ENCODE peak calls at places on chromosomes 16 and 17, in seven cellular contexts. One of them, this sample, is unnamed.

GRCh38 chr17:7634384-7634783 is 4.4 kb downstream of the SHBG start:
- DNase-seq in prostate gland: no peak
- DNase-seq in transverse colon: no peak
- DNase-seq in K562: peak
- DNase-seq in endothelial cell of umbilical vein: peak
- DNase-seq in stomach: no peak
- DNase-seq in SK-N-SH: peak
- DNase-seq in this sample: no peak

GRCh38 chr16:5642034-5642433 is 544.4 kb upstream of the EEF2KMT start:
- DNase-seq in prostate gland: no peak
- DNase-seq in transverse colon: no peak
- DNase-seq in K562: no peak
- DNase-seq in endothelial cell of umbilical vein: no peak
- DNase-seq in stomach: no peak
- DNase-seq in SK-N-SH: no peak
- DNase-seq in this sample: no peak

GRCh38 chr17:38444151-38444550 is 15.9 kb downstream of the ARHGAP23 start:
- DNase-seq in prostate gland: peak
- DNase-seq in transverse colon: peak
- DNase-seq in K562: peak
- DNase-seq in endothelial cell of umbilical vein: peak
- DNase-seq in stomach: peak
- DNase-seq in SK-N-SH: peak
- DNase-seq in this sample: peak

GRCh38 chr17:15411556-15412198 is 55.7 kb downstream of the CDRT4 start:
- DNase-seq in prostate gland: no peak
- DNase-seq in transverse colon: no peak
- DNase-seq in K562: no peak
- DNase-seq in endothelial cell of umbilical vein: no peak
- DNase-seq in stomach: no peak
- DNase-seq in SK-N-SH: no peak
- DNase-seq in this sample: no peak

GRCh38 chr17:39177256-39177655 is 11.3 kb upstream of the ARL5C start:
- DNase-seq in prostate gland: no peak
- DNase-seq in transverse colon: no peak
- DNase-seq in K562: peak
- DNase-seq in endothelial cell of umbilical vein: no peak
- DNase-seq in stomach: no peak
- DNase-seq in SK-N-SH: peak
- DNase-seq in this sample: peak

GRCh38 chr16:31474173-31474714 is 2.3 kb downstream of the TGFB1I1 start:
- DNase-seq in prostate gland: no peak
- DNase-seq in transverse colon: no peak
- DNase-seq in K562: peak
- DNase-seq in endothelial cell of umbilical vein: no peak
- DNase-seq in stomach: no peak
- DNase-seq in SK-N-SH: no peak
- DNase-seq in this sample: no peak

GRCh38 chr17:7445011-7445927 is at the start of gene CHRNB1:
- DNase-seq in prostate gland: no peak
- DNase-seq in transverse colon: peak
- DNase-seq in K562: peak
- DNase-seq in endothelial cell of umbilical vein: peak
- DNase-seq in stomach: peak
- DNase-seq in SK-N-SH: peak
- DNase-seq in this sample: peak

GRCh38 chr17:40121191-40121885 is 433 bp upstream of the MSL1 start:
- DNase-seq in prostate gland: no peak
- DNase-seq in transverse colon: peak
- DNase-seq in K562: peak
- DNase-seq in endothelial cell of umbilical vein: peak
- DNase-seq in stomach: no peak
- DNase-seq in SK-N-SH: no peak
- DNase-seq in this sample: peak

GRCh38 chr17:21511368-21512195 is 135.4 kb downstream of the KCNJ12 start:
- DNase-seq in prostate gland: peak
- DNase-seq in transverse colon: peak
- DNase-seq in K562: peak
- DNase-seq in endothelial cell of umbilical vein: peak
- DNase-seq in stomach: peak
- DNase-seq in SK-N-SH: peak
- DNase-seq in this sample: peak

GRCh38 chr17:50868594-50868993 is 2.4 kb upstream of the TOB1 start:
- DNase-seq in prostate gland: no peak
- DNase-seq in transverse colon: no peak
- DNase-seq in K562: no peak
- DNase-seq in endothelial cell of umbilical vein: no peak
- DNase-seq in stomach: no peak
- DNase-seq in SK-N-SH: no peak
- DNase-seq in this sample: no peak

GRCh38 chr17:82297280-82297803 is 20.1 kb downstream of the CD7 start:
- DNase-seq in prostate gland: peak
- DNase-seq in transverse colon: peak
- DNase-seq in K562: no peak
- DNase-seq in endothelial cell of umbilical vein: peak
- DNase-seq in stomach: peak
- DNase-seq in SK-N-SH: peak
- DNase-seq in this sample: peak

GRCh38 chr17:57940217-57940616 is 15.0 kb downstream of the CUEDC1 start:
- DNase-seq in prostate gland: no peak
- DNase-seq in transverse colon: no peak
- DNase-seq in K562: no peak
- DNase-seq in endothelial cell of umbilical vein: no peak
- DNase-seq in stomach: no peak
- DNase-seq in SK-N-SH: no peak
- DNase-seq in this sample: no peak

GRCh38 chr17:19383681-19384470 is 3.1 kb downstream of the MFAP4 start:
- DNase-seq in prostate gland: no peak
- DNase-seq in transverse colon: no peak
- DNase-seq in K562: no peak
- DNase-seq in endothelial cell of umbilical vein: no peak
- DNase-seq in stomach: no peak
- DNase-seq in SK-N-SH: no peak
- DNase-seq in this sample: no peak

GRCh38 chr17:59155439-59156177 is at the start of gene PRR11:
- DNase-seq in prostate gland: peak
- DNase-seq in transverse colon: peak
- DNase-seq in K562: peak
- DNase-seq in endothelial cell of umbilical vein: peak
- DNase-seq in stomach: peak
- DNase-seq in SK-N-SH: peak
- DNase-seq in this sample: peak

GRCh38 chr17:74426551-74427047 is 5.3 kb upstream of the GPRC5C start:
- DNase-seq in prostate gland: no peak
- DNase-seq in transverse colon: no peak
- DNase-seq in K562: no peak
- DNase-seq in endothelial cell of umbilical vein: no peak
- DNase-seq in stomach: no peak
- DNase-seq in SK-N-SH: no peak
- DNase-seq in this sample: no peak

GRCh38 chr17:66632716-66633115 is 202.2 kb upstream of the CACNG5 start:
- DNase-seq in prostate gland: no peak
- DNase-seq in transverse colon: no peak
- DNase-seq in K562: no peak
- DNase-seq in endothelial cell of umbilical vein: no peak
- DNase-seq in stomach: no peak
- DNase-seq in SK-N-SH: no peak
- DNase-seq in this sample: no peak

DNA sequence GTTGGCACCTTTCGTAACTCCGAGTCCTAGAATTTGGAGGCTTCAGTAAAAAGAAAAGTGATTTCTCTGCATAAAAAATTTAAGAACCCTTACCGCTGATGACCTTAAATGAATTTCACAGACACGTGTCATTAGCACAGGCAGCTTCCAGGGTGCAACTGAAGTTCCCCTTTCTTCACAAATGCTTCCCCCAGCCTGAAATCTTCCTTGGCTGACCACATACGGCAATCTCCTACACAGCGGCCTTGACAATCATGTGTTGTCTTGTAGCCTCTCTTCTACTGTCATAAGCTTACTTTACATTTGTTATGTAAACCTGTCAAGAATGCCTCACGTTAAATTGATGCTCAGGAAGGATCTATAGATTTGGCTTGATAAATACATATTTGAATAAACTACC is 193.8 kb downstream of the RPTOR start:
- DNase-seq in prostate gland: no peak
- DNase-seq in transverse colon: no peak
- DNase-seq in K562: no peak
- DNase-seq in endothelial cell of umbilical vein: no peak
- DNase-seq in stomach: no peak
- DNase-seq in SK-N-SH: no peak
- DNase-seq in this sample: peak
- H3K27ac ChIP-seq in prostate gland: no peak
- H3K27ac ChIP-seq in transverse colon: peak
- H3K27ac ChIP-seq in K562: no peak
- H3K27ac ChIP-seq in endothelial cell of umbilical vein: no peak
- H3K27ac ChIP-seq in stomach: no peak
- H3K27ac ChIP-seq in SK-N-SH: no peak
- H3K27ac ChIP-seq in this sample: no peak

DNA sequence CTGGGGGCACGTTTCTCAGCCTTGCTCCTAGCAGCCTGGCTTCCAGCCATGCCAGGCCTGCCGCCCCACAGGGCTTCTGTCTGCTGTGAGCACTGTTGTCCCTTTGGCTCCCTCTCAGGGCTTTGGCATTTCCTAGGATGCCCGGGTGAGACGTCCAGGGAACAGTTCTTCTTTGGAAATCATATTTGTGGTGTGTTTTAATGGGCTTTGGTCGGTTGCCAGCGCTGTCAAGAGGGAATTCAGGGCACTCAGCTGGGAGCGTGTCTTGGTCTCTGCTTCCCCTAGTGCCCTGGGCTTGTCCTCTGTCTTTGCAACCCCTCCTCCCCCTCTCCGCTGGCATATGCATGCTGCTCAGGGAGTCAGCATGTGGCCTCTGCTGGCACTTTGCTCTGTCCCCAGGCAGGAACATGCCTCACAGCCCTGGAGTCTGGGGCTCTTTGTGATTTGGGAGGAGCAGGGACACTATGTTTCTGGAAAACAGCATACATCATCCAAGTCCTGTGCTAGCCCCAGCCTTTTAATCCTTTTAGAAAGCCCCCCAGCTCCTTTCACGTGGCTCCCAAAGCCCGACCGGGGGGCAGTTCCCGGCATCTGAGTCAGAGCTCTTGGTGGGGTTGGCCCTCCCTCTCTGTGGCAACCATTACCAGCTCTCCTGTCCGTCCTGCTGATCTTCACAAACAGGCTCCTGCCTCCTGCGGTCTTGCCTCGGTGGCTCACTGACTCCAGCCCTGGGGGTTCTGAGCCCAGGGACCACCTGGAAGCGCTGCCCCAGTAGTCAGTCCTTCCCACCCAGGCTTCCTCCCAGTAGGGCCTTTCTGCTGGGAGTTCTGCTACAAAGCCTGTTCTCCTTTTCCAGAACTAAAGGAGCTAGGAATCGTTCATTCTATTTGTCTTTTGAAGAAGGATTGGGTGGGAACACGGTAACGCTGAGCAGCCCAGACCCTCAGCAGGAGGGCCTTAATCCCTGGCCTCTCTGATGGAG is 26.7 kb downstream of the SAP30BP start:
- DNase-seq in prostate gland: peak
- DNase-seq in transverse colon: peak
- DNase-seq in K562: no peak
- DNase-seq in endothelial cell of umbilical vein: peak
- DNase-seq in stomach: no peak
- DNase-seq in SK-N-SH: peak
- DNase-seq in this sample: peak
- TF ChIP-seq POLR2AphosphoS5 in prostate gland: peak
- TF ChIP-seq POLR2AphosphoS5 in transverse colon: peak
- TF ChIP-seq POLR2AphosphoS5 in K562: no peak
- TF ChIP-seq POLR2AphosphoS5 in endothelial cell of umbilical vein: peak
- TF ChIP-seq POLR2AphosphoS5 in stomach: no peak
- TF ChIP-seq POLR2AphosphoS5 in SK-N-SH: peak
- TF ChIP-seq POLR2AphosphoS5 in this sample: no peak

DNA sequence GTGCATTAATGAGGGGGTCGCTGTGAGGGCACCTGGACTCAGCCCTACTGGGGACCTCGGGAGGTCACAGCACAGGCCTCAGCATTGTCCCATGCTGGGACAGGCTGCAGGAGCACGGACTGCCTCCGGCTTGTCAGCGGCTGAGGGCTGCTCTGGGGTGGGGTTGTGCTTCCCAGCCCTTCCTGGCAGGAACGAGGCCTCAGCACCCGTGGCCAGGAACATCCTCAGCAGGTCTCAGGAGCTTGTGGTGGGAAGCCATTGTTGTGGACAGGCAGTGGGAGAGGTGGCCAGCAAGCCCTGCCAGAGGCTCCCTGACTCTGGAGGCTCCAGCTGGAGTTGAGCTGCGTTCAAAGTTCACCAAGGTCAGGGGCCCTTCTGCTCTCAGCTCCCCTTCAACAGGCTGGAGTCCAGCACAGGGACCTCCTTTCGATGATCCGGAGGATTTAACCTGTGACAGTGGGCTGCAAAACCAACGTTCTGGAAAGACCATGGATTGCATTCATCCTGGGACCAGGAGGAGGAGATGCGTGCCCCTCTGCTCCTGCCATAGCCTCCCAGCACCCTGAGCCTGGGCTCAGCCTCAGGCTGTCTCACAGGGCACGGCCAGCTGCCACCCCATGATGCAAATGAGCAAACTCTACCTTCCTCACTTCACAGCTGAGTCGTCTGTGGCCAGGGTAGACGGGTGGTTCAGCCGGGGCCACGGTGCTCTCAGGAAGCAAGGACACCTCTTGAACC is 32.6 kb downstream of the FOXL1 start:
- DNase-seq in prostate gland: no peak
- DNase-seq in transverse colon: no peak
- DNase-seq in K562: no peak
- DNase-seq in endothelial cell of umbilical vein: no peak
- DNase-seq in stomach: no peak
- DNase-seq in SK-N-SH: no peak
- DNase-seq in this sample: no peak
- H3K27ac ChIP-seq in prostate gland: no peak
- H3K27ac ChIP-seq in transverse colon: no peak
- H3K27ac ChIP-seq in K562: no peak
- H3K27ac ChIP-seq in endothelial cell of umbilical vein: no peak
- H3K27ac ChIP-seq in stomach: no peak
- H3K27ac ChIP-seq in SK-N-SH: peak
- H3K27ac ChIP-seq in this sample: no peak

GRCh38 chr16:75957870-75958269 is 231.6 kb upstream of the CPHXL start:
- DNase-seq in prostate gland: no peak
- DNase-seq in transverse colon: no peak
- DNase-seq in K562: no peak
- DNase-seq in endothelial cell of umbilical vein: no peak
- DNase-seq in stomach: no peak
- DNase-seq in SK-N-SH: no peak
- DNase-seq in this sample: no peak
- TF ChIP-seq POLR2AphosphoS5 in prostate gland: no peak
- TF ChIP-seq POLR2AphosphoS5 in transverse colon: no peak
- TF ChIP-seq POLR2AphosphoS5 in K562: no peak
- TF ChIP-seq POLR2AphosphoS5 in endothelial cell of umbilical vein: no peak
- TF ChIP-seq POLR2AphosphoS5 in stomach: no peak
- TF ChIP-seq POLR2AphosphoS5 in SK-N-SH: no peak
- TF ChIP-seq POLR2AphosphoS5 in this sample: no peak

This sample was measured in upper lobe of left lung.